ENCODE peak calls at places on chromosomes 12 and 14, in six cellular contexts. L is uterus, I is bronchial epithelial cell, V is endothelial cell, N is progenitor cell of endocrine pancreas, H is dorsolateral prefrontal cortex. X is an unnamed sample.

GRCh38 chr14:74638066-74638465 is 26.0 kb upstream of the LTBP2 start:
- DNase-seq in I (no peak), V (no peak), N (no peak), L (no peak), H (no peak), X (no peak)

GRCh38 chr14:58307597-58308316 is 9.4 kb downstream of the ARID4A start:
- DNase-seq in N (no peak), H (no peak), I (no peak), L (no peak), V (no peak), X (no peak)

GRCh38 chr12:55929306-55929791 is 1.6 kb upstream of the DGKA start:
- DNase-seq in I (no peak), H (no peak), V (no peak), L (no peak), N (no peak), X (peak)

GRCh38 chr14:92439551-92440344 is 73.8 kb upstream of the RIN3 start:
- DNase-seq in H (no peak), I (no peak), L (no peak), N (no peak), V (no peak), X (peak)

GRCh38 chr12:12870454-12870853 is 20.9 kb upstream of the GPRC5A start:
- DNase-seq in L (no peak), N (no peak), V (no peak), H (no peak), I (peak), X (no peak)

GRCh38 chr14:37599527-37600368 is 4.3 kb downstream of the TTC6 start:
- DNase-seq in N (no peak), I (peak), L (no peak), H (no peak), V (peak), X (no peak)

GRCh38 chr12:127083028-127083949 is 1183.7 kb upstream of the TMEM132C start:
- DNase-seq in N (no peak), V (no peak), H (no peak), I (peak), L (peak), X (peak)

GRCh38 chr14:60356921-60357550 is 108.0 kb downstream of the PPM1A start:
- DNase-seq in I (no peak), L (no peak), V (peak), N (no peak), H (no peak), X (no peak)

GRCh38 chr14:102472815-102473158 is 36.8 kb downstream of the ANKRD9 start:
- DNase-seq in V (no peak), H (no peak), I (no peak), N (no peak), L (no peak), X (no peak)

GRCh38 chr14:95101736-95102677 is 55.3 kb downstream of the DICER1 start:
- DNase-seq in V (no peak), I (no peak), N (no peak), L (no peak), H (no peak), X (no peak)

GRCh38 chr14:73937012-73937411 is 12.9 kb downstream of the FAM161B start:
- DNase-seq in V (no peak), N (no peak), I (no peak), H (no peak), L (no peak), X (no peak)

GRCh38 chr12:72271741-72272661 is at the start of gene TRHDE:
- DNase-seq in I (no peak), V (peak), H (no peak), L (peak), N (peak), X (peak)

GRCh38 chr14:60331201-60332045 is 82.4 kb downstream of the PPM1A start:
- DNase-seq in H (no peak), I (peak), N (peak), L (peak), V (peak), X (peak)

GRCh38 chr14:81797246-81797645 is 263.6 kb upstream of the SEL1L start:
- DNase-seq in V (no peak), I (no peak), N (no peak), L (no peak), H (no peak), X (no peak)

GRCh38 chr12:90899456-90900182 is 55.4 kb downstream of the CCER1 start:
- DNase-seq in N (no peak), H (no peak), V (no peak), I (peak), L (no peak), X (no peak)

GRCh38 chr12:54596526-54596946 is 8.1 kb upstream of the PPP1R1A start:
- DNase-seq in V (peak), N (peak), L (peak), I (peak), H (peak), X (peak)

GRCh38 chr14:77478029-77478428 is 20.1 kb downstream of the AHSA1 start:
- DNase-seq in I (no peak), L (no peak), V (no peak), N (no peak), H (peak), X (no peak)

GRCh38 chr14:103960457-103960856 is 18.1 kb upstream of the RD3L start:
- DNase-seq in I (no peak), V (no peak), N (no peak), H (no peak), L (no peak), X (no peak)

GRCh38 chr12:25957898-25958253 is 606 bp upstream of the RASSF8 start:
- DNase-seq in I (peak), H (no peak), N (no peak), V (no peak), L (peak), X (peak)

GRCh38 chr14:24483604-24484252 is 24.3 kb downstream of the CMA1 start:
- DNase-seq in H (no peak), N (no peak), V (no peak), I (no peak), L (no peak), X (no peak)

GRCh38 chr14:65847065-65847847 is 434.7 kb downstream of the FUT8 start:
- DNase-seq in N (no peak), L (no peak), I (no peak), V (no peak), H (no peak), X (peak)

GRCh38 chr14:96772929-96773328 is 24.3 kb upstream of the VRK1 start:
- DNase-seq in L (no peak), N (no peak), I (no peak), V (no peak), H (no peak), X (no peak)

GRCh38 chr14:31268216-31268615 is 60.6 kb upstream of the HECTD1 start:
- DNase-seq in V (no peak), I (no peak), L (no peak), H (no peak), N (no peak), X (no peak)

GRCh38 chr12:12745576-12746211 is 28.5 kb downstream of the CDKN1B start:
- DNase-seq in V (no peak), H (no peak), N (no peak), I (peak), L (no peak), X (no peak)

GRCh38 chr12:121803861-121804416 is at the start of gene SETD1B:
- DNase-seq in I (no peak), N (no peak), L (peak), H (no peak), V (peak), X (peak)

GRCh38 chr12:59736786-59737185 is 141.0 kb downstream of the SLC16A7 start:
- DNase-seq in H (no peak), L (no peak), I (peak), V (no peak), N (no peak), X (no peak)

GRCh38 chr12:88036368-88036965 is 7.3 kb upstream of the C12orf50 start:
- DNase-seq in V (no peak), I (peak), L (no peak), H (no peak), N (no peak), X (no peak)

GRCh38 chr14:38391334-38391733 is 135.4 kb upstream of the CLEC14A start:
- DNase-seq in N (no peak), H (no peak), V (no peak), L (no peak), I (no peak), X (no peak)

GRCh38 chr12:48183091-48183875 is at the start of gene CCDC184:
- DNase-seq in V (peak), H (peak), N (peak), I (peak), L (peak), X (peak)

GRCh38 chr14:28196878-28197277 is 569.7 kb upstream of the FOXG1 start:
- DNase-seq in L (no peak), V (no peak), N (no peak), I (no peak), H (no peak), X (no peak)

GRCh38 chr14:103091041-103091882 is 3.3 kb upstream of the EXOC3L4 start:
- DNase-seq in H (no peak), V (peak), L (no peak), N (peak), I (no peak), X (peak)

GRCh38 chr14:74879427-74880180 is 2.1 kb upstream of the DLST start:
- DNase-seq in N (no peak), L (no peak), H (no peak), V (no peak), I (no peak), X (no peak)

GRCh38 chr14:91321131-91321530 is 76.6 kb upstream of the GPR68 start:
- DNase-seq in L (no peak), I (no peak), H (no peak), V (no peak), N (no peak), X (no peak)

GRCh38 chr12:46395308-46395707 is 22.7 kb upstream of the SLC38A2 start:
- DNase-seq in H (no peak), I (no peak), V (no peak), N (no peak), L (no peak), X (no peak)

GRCh38 chr12:104355630-104356029 is 52.1 kb downstream of the EID3 start:
- DNase-seq in N (no peak), L (no peak), I (no peak), H (no peak), V (no peak), X (no peak)

GRCh38 chr14:77086017-77086727 is 11.9 kb upstream of the CIPC start:
- DNase-seq in L (no peak), N (no peak), V (no peak), H (no peak), I (peak), X (no peak)

GRCh38 chr12:119182701-119183493 is 4.2 kb downstream of the HSPB8 start:
- DNase-seq in H (no peak), I (peak), V (no peak), L (no peak), N (no peak), X (no peak)

GRCh38 chr12:49705479-49706267 is 1.5 kb downstream of the FMNL3 start:
- DNase-seq in V (peak), N (no peak), H (peak), I (peak), L (peak), X (peak)

GRCh38 chr14:39265741-39266588 is 32.2 kb downstream of the MIA2 start:
- DNase-seq in L (no peak), H (no peak), V (no peak), N (no peak), I (peak), X (no peak)

DNA sequence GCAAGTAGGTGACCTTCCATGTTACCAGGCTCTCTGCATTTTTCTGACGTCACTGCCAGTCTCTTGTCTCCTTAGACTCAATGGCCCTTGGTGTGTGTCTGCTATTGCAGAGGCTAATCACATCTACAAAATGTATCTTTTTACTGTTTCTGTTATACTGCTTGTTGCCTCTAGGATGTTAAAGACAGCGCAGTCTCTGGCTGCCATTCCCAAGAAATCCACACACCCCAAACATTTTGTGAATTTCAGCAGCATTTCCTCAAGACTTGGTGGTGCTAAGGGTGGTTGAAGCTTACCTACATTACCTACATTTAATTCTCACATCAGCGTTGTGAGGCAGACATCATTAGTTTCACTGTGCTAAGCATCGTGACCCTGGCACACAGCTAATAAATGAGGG is 87.2 kb downstream of the C12orf75 start:
- DNase-seq in I (no peak), H (no peak), V (no peak), L (no peak), N (no peak), X (no peak)
- TF ChIP-seq CTCF in I (no peak), H (no peak), V (no peak), L (no peak), N (no peak), X (no peak)

DNA sequence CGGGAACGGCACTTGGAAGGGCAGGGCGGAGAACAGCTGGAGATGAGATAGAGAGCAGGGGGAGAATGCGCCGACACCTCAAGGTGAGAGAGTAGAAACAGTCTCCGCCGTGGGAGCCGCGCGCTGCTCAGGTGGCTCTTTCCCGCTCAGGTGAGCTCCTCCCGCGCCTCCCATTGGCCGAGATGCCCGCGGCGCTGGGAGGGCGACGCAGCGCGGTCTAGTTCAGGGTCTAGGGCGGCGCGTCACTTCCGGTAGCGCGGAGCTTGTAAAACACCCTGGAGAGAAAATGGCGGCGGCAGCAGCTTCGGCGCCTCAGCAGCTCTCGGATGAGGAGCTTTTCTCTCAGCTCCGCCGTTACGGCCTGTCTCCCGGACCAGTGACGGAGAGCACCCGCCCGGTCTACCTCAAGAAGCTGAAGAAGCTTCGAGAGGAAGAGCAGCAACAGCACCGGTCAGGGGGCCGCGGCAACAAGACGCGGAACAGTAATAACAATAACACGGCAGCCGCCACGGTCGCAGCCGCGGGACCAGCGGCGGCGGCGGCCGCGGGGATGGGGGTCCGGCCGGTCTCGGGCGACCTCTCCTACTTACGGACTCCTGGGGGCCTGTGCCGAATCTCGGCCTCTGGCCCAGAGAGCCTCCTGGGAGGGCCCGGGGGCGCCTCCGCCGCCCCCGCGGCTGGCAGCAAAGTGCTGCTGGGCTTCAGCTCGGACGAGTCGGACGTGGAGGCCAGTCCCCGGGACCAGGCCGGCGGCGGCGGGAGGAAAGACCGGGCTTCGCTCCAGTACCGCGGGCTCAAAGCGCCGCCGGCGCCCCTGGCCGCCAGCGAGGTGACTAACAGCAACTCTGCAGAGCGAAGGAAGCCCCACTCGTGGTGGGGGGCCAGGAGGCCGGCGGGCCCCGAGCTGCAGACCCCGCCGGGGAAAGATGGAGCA is at the start of gene LEMD3:
- DNase-seq in V (peak), H (peak), I (peak), L (peak), N (peak), X (peak)
- TF ChIP-seq CTCF in V (no peak), H (no peak), I (peak), L (no peak), N (no peak), X (no peak)

GRCh38 chr12:307406-307805 is 44.8 kb upstream of the SLC6A13 start:
- DNase-seq in L (no peak), N (no peak), H (no peak), V (no peak), I (no peak), X (no peak)
- TF ChIP-seq CTCF in L (no peak), N (no peak), H (no peak), V (no peak), I (no peak), X (no peak)

GRCh38 chr12:115449526-115449925 is 765.6 kb upstream of the TBX3 start:
- DNase-seq in V (no peak), I (no peak), H (no peak), N (no peak), L (no peak), X (no peak)
- TF ChIP-seq CTCF in V (no peak), I (no peak), H (no peak), N (no peak), L (no peak), X (no peak)

GRCh38 chr12:57031228-57031670 is 14.9 kb upstream of the TAC3 start:
- DNase-seq in H (no peak), L (no peak), I (peak), V (no peak), N (no peak), X (peak)
- TF ChIP-seq CTCF in H (no peak), L (no peak), I (peak), V (no peak), N (no peak), X (no peak)

DNA sequence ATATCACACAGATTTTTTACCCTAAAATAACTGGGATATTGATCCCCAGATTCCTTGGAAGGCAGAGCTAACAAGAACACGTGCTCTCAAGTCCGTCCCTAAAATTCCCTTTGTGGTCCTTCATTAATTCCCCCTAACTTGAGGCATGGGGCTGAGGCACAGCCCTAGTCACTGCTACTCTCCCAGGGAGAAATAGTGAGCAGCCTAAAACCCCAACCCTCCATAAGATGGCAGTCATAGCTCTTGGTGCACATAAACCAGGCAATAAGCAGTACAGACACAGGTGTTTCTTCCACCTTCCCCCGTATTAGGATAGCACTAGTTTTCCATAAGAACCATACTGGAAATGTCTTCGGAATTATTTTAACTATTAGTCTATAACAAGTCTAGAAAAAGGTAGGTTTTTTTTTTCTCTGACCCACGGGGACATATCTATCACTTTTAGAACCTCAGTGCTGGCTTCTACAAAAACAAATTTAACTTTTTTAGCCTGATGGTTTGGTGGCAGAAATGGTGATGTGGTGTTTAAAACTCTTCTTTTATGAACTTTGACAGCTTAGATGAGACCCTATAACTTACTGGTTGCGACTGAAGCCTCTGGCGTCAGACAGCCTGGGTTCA is 3.1 kb upstream of the ARHGEF40 start:
- DNase-seq in I (peak), H (no peak), L (no peak), V (no peak), N (no peak), X (no peak)
- TF ChIP-seq CTCF in I (peak), H (no peak), L (no peak), V (no peak), N (no peak), X (no peak)

GRCh38 chr14:68609012-68609411 is 183.9 kb downstream of the ZFP36L1 start:
- DNase-seq in N (no peak), I (no peak), H (no peak), L (no peak), V (no peak), X (no peak)

GRCh38 chr14:68612049-68612448 is 180.8 kb downstream of the ZFP36L1 start:
- DNase-seq in N (no peak), L (peak), I (no peak), H (no peak), V (no peak), X (no peak)

GRCh38 chr14:68608235-68608962 is 184.5 kb downstream of the ZFP36L1 start:
- DNase-seq in N (no peak), I (no peak), H (no peak), L (peak), V (no peak), X (no peak)

GRCh38 chr14:68611611-68612010 is 181.3 kb downstream of the ZFP36L1 start:
- DNase-seq in I (peak), V (no peak), N (no peak), L (peak), H (no peak), X (no peak)

DNA sequence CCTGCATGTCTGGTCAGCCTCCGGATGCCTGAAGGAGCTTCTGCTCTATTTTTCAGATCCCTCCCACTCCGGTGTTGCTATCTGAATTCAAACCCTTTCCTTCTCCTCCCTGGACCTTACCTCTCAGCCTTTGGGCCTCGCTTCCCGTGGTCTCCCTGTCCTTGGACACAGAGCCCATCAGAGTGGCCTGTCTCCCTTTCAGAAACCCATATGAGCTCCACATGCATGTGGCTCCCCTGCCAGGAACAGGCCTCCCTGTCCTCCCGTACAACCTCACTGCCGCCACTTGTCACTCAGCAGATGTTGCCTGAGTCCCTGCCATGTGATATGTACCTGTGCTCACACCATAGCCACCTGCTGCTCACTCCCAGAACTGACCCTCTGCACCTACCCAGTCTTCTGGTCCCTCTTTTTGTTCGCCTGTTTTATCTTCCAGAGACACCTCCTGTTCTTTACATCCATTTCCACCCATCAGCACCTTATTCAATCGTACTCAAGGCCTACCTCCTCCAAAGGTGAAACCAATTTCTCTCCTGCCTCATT is 182.5 kb downstream of the ZFP36L1 start:
- DNase-seq in L (peak), H (no peak), I (no peak), V (no peak), N (no peak), X (no peak)
- TF ChIP-seq CTCF in L (no peak), H (no peak), I (no peak), V (no peak), N (peak), X (no peak)

DNA sequence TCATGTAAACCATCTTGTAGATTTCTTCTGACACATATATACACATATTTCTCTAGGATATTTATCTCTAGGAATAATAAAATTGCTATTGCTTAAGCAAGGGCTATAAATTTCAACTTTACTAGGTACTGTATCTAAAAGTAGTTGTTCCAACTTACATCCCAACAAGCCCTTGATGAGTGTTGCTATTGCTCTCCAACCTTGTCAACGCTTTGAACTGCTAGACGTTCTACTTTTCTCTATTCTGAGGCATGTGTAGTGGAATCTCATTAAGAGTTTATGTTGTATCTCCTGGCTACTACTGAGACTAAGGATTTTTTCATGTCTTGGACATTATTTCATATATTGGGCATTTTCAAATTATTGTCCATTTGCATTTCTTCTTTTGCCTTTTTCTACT is 321.5 kb upstream of the SOX5 start:
- DNase-seq in I (no peak), H (no peak), N (no peak), L (no peak), V (no peak), X (no peak)
- TF ChIP-seq CTCF in I (no peak), H (no peak), N (no peak), L (no peak), V (no peak), X (no peak)

GRCh38 chr12:102119674-102120563 is at the start of the genes NUP37 and PARPBP:
- DNase-seq in N (peak), L (peak), H (peak), V (peak), I (peak), X (peak)
- TF ChIP-seq CTCF in N (peak), L (no peak), H (no peak), V (no peak), I (peak), X (no peak)

X was measured in activated CD8-positive, alpha-beta T cell treated with anti-CD3 and anti-CD28 coated beads for 36 hours.